ENCODE peak calls at places on chromosomes 6 and 20, in four cellular contexts. T is mucosa of descending colon, M is esophagus squamous epithelium, U is transverse colon. H is an unnamed sample. For H3K4me1, the result is how much of the 10 kb centered on the place peaks cover.

GRCh38 chr6:74598473-74599393 is 607.1 kb downstream of the COL12A1 start:
- DNase-seq in T (no peak), M (no peak), U (no peak), H (no peak)

GRCh38 chr6:144265061-144265357 is 20.1 kb upstream of the UTRN start:
- DNase-seq in T (no peak), M (no peak), U (no peak), H (no peak)

GRCh38 chr20:41072099-41072798 is 43.6 kb downstream of the TOP1 start:
- DNase-seq in T (no peak), M (no peak), U (no peak), H (no peak)

GRCh38 chr6:2875840-2876207 is 27.3 kb downstream of the SERPINB9 start:
- DNase-seq in T (peak), M (no peak), U (peak), H (peak)

GRCh38 chr6:110738899-110739365 is 76.3 kb downstream of the CDK19 start:
- DNase-seq in T (no peak), M (no peak), U (no peak), H (no peak)

GRCh38 chr20:42067174-42067573 is 449.0 kb upstream of the CHD6 start:
- DNase-seq in T (no peak), M (no peak), U (no peak), H (no peak)

GRCh38 chr20:53901064-53901463 is 169.3 kb downstream of the BCAS1 start:
- DNase-seq in T (no peak), M (no peak), U (peak), H (no peak)

GRCh38 chr6:152267967-152268845 is 369.0 kb downstream of the SYNE1 start:
- DNase-seq in T (no peak), M (no peak), U (no peak), H (no peak)

GRCh38 chr20:60812561-60812960 is 439.5 kb upstream of the CDH4 start:
- DNase-seq in T (no peak), M (no peak), U (no peak), H (no peak)

GRCh38 chr20:33291416-33291815 is 8.4 kb downstream of the BPIFB1 start:
- DNase-seq in T (no peak), M (no peak), U (no peak), H (no peak)

GRCh38 chr20:3751664-3752385 is 15.7 kb downstream of the ADISSP start:
- DNase-seq in T (peak), M (no peak), U (peak), H (peak)

GRCh38 chr6:108134213-108134973 is 31.4 kb upstream of the NR2E1 start:
- DNase-seq in T (no peak), M (no peak), U (no peak), H (no peak)

GRCh38 chr6:158058156-158058723 is 76.6 kb downstream of the SYNJ2 start:
- DNase-seq in T (no peak), M (no peak), U (no peak), H (no peak)

GRCh38 chr6:158801655-158802294 is 17.4 kb downstream of the EZR start:
- DNase-seq in T (peak), M (no peak), U (peak), H (no peak)

GRCh38 chr6:152557502-152557901 is 79.7 kb downstream of the SYNE1 start:
- DNase-seq in T (no peak), M (no peak), U (no peak), H (no peak)

GRCh38 chr6:102742033-102742432 is 1348.5 kb downstream of the GRIK2 start:
- DNase-seq in T (no peak), M (no peak), U (no peak), H (no peak)

GRCh38 chr6:163180874-163181541 is 233.5 kb upstream of the QKI start:
- DNase-seq in T (peak), M (no peak), U (peak), H (peak)

GRCh38 chr6:145036236-145036635 is 699.1 kb downstream of the EPM2A start:
- DNase-seq in T (no peak), M (no peak), U (no peak), H (no peak)

GRCh38 chr20:48194578-48194977 is 409.3 kb upstream of the SULF2 start:
- DNase-seq in T (no peak), M (no peak), U (no peak), H (no peak)

GRCh38 chr20:43838703-43839060 is 76.0 kb upstream of the TOX2 start:
- DNase-seq in T (no peak), M (no peak), U (no peak), H (no peak)

GRCh38 chr6:34310846-34311245 is 62.0 kb upstream of the SMIM29 start:
- DNase-seq in T (no peak), M (no peak), U (no peak), H (no peak)

GRCh38 chr6:44667668-44668390 is 280.3 kb downstream of the CDC5L start:
- DNase-seq in T (peak), M (no peak), U (peak), H (no peak)

GRCh38 chr6:44668391-44668930 is 281.0 kb downstream of the CDC5L start:
- DNase-seq in T (no peak), M (no peak), U (no peak), H (no peak)

GRCh38 chr6:44666324-44666723 is 278.8 kb downstream of the CDC5L start:
- DNase-seq in T (no peak), M (no peak), U (no peak), H (no peak)

GRCh38 chr6:44665683-44666082 is 278.2 kb downstream of the CDC5L start:
- DNase-seq in T (no peak), M (no peak), U (no peak), H (no peak)

DNA sequence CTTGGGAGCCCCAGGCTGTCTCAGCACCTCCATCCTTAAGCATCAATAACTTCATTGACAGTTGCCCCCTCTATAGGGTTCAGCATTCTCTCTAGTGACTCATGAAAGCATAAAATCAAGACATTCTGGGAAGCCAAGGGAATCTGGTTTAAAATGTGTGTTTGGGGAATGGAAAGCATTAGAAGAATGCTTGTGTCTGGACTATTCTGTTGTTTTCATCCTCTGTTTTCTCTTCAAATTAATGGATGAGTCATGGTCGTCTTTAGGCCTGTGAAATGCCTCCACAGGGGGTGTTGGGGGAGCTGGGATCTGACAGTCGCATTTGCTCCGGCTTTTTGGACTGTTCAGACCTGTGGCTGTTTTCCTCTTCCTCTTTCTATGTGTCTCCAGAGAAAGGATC is 279.7 kb downstream of the CDC5L start:
- DNase-seq in T (no peak), M (no peak), U (no peak), H (no peak)
- H3K4me1 ChIP-seq in T (under half), M (under half), U (under half), H (under half)

DNA sequence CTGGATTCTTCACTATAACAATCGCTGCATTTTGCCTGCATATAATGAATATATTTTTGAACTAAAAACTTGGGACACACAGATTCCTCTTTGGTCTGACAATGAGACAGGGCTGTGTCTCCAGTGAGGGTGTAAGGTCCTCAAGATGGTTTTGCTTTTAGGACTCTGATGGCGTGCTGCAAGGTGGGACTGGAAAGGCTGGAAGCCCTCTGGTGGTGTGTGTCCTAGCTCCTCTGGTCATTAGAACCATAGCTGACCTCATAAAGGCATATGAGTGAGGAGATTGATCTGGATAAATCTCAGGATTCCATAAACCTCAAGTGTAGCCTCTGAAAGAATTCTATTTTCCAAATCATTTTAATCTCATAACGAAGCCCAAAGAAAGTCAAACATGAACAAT is 108.4 kb upstream of the ASF1A start:
- DNase-seq in T (no peak), M (no peak), U (no peak), H (no peak)
- H3K4me1 ChIP-seq in T (under half), M (under half), U (under half), H (under half)

GRCh38 chr6:15269619-15270018 is 23.8 kb downstream of the JARID2 start:
- DNase-seq in T (no peak), M (no peak), U (no peak), H (no peak)
- H3K4me1 ChIP-seq in T (under half), M (under half), U (half or more), H (half or more)

GRCh38 chr20:50110141-50111047 is 2.6 kb downstream of the UBE2V1 start:
- DNase-seq in T (no peak), M (no peak), U (peak), H (no peak)

GRCh38 chr20:50107796-50108331 is 5.1 kb downstream of the UBE2V1 start:
- DNase-seq in T (no peak), M (no peak), U (no peak), H (no peak)

GRCh38 chr20:50111120-50111828 is 1.7 kb downstream of the UBE2V1 start:
- DNase-seq in T (no peak), M (no peak), U (no peak), H (no peak)

GRCh38 chr20:50107086-50107645 is 5.8 kb downstream of the UBE2V1 start:
- DNase-seq in T (no peak), M (no peak), U (no peak), H (no peak)

GRCh38 chr20:50108571-50109235 is 4.2 kb downstream of the UBE2V1 start:
- DNase-seq in T (no peak), M (no peak), U (no peak), H (no peak)
- H3K4me1 ChIP-seq in T (half or more), M (half or more), U (half or more), H (half or more)

GRCh38 chr6:22147469-22147815 is 149.4 kb downstream of the PRL start:
- DNase-seq in T (no peak), M (no peak), U (no peak), H (no peak)
- H3K4me1 ChIP-seq in T (under half), M (under half), U (under half), H (under half)

GRCh38 chr6:149846321-149846720 is 17.8 kb downstream of the LRP11 start:
- DNase-seq in T (no peak), M (no peak), U (no peak), H (peak)

GRCh38 chr6:149843051-149843633 is 21.0 kb downstream of the LRP11 start:
- DNase-seq in T (no peak), M (no peak), U (no peak), H (no peak)

GRCh38 chr6:149844480-149844879 is 19.7 kb downstream of the LRP11 start:
- DNase-seq in T (no peak), M (no peak), U (no peak), H (no peak)

GRCh38 chr6:149847943-149848267 is 16.3 kb downstream of the LRP11 start:
- DNase-seq in T (no peak), M (no peak), U (no peak), H (no peak)

DNA sequence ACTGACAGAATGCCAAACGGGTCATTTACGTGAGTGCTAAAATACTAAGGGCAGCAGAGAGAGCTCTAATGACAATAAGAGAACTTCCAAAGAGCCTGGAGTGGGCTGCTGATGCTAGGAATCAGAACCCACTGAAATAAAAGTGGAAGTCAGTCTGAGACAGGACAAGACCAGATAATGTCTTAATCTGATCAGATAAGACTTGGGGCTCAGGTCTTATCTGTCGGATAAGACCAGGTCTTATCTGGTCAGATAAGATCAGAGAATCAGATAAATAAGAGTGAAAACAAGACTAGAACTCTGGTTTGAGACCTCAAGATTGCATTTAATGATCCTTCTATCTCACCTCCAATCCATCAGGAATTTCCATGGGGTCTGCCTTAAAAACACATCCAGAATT is 18.6 kb downstream of the LRP11 start:
- DNase-seq in T (no peak), M (no peak), U (no peak), H (no peak)
- H3K4me1 ChIP-seq in T (under half), M (under half), U (under half), H (under half)

H was measured in upper lobe of right lung.